ENCODE peak calls at places on chromosomes 3 and 15, in ten cellular contexts. T, W, F, O, K, M, H, D, C and U are unnamed samples.

GRCh38 chr3:73448041-73448440 is 176.7 kb downstream of the PDZRN3 start:
- DNase-seq in O (no peak), T (no peak), D (no peak), M (no peak), F (no peak), C (no peak), K (no peak), H (no peak), W (peak; percentile 45), U (peak; percentile 57)

GRCh38 chr3:155512867-155513261 is 219.4 kb upstream of the STRIT1 start:
- DNase-seq in H (no peak), F (no peak), K (no peak), T (no peak), C (no peak), D (no peak), M (no peak), O (no peak), W (no peak), U (no peak)

GRCh38 chr3:149752788-149753136 is 473 bp upstream of the COMMD2 start:
- DNase-seq in K (no peak), W (no peak), D (no peak), O (no peak), H (no peak), M (no peak), F (no peak), C (no peak), T (no peak), U (no peak)

GRCh38 chr15:42283671-42284070 is 10.4 kb upstream of the TMEM87A start:
- DNase-seq in F (no peak), O (no peak), W (no peak), T (no peak), K (no peak), H (no peak), M (no peak), C (no peak), D (no peak), U (no peak)

GRCh38 chr15:41695750-41696436 is 35.7 kb downstream of the MGA start:
- DNase-seq in F (no peak), O (peak; percentile 43), W (no peak), T (peak; percentile 82), K (peak; percentile 49), C (peak; percentile 4), H (no peak), D (no peak), M (peak; percentile 8), U (peak; percentile 22)

GRCh38 chr3:2713923-2714322 is 396.3 kb downstream of the IL5RA start:
- DNase-seq in D (no peak), W (no peak), M (no peak), H (no peak), C (peak; percentile 3), O (no peak), K (no peak), F (no peak), T (peak; percentile 8), U (no peak)

GRCh38 chr3:69855436-69856162 is 116.3 kb downstream of the MITF start:
- DNase-seq in H (no peak), O (no peak), M (no peak), D (no peak), F (no peak), C (no peak), T (peak; percentile 84), K (no peak), W (peak; percentile 30), U (peak; percentile 32)

GRCh38 chr15:69422336-69422895 is 8.3 kb downstream of the KIF23 start:
- DNase-seq in T (no peak), W (no peak), O (no peak), D (no peak), F (no peak), K (no peak), H (no peak), M (no peak), C (no peak), U (peak; percentile 68)

GRCh38 chr15:34810455-34811146 is 15.3 kb upstream of the ACTC1 start:
- DNase-seq in T (peak; percentile 91), H (no peak), M (no peak), K (no peak), O (no peak), W (peak; percentile 91), F (peak; percentile 86), C (no peak), D (no peak), U (peak; percentile 87)

GRCh38 chr15:56929933-56930332 is 11.5 kb downstream of the TCF12 start:
- DNase-seq in O (no peak), K (no peak), H (no peak), F (no peak), T (peak; percentile 13), D (no peak), M (no peak), C (no peak), W (no peak), U (peak; percentile 60)

GRCh38 chr3:158093526-158093925 is 12.7 kb downstream of the SHOX2 start:
- DNase-seq in O (no peak), K (no peak), W (no peak), H (no peak), C (no peak), M (no peak), F (no peak), D (no peak), T (no peak), U (no peak)

GRCh38 chr3:66253790-66254620 is 33.2 kb downstream of the SLC25A26 start:
- DNase-seq in F (no peak), H (no peak), D (no peak), C (no peak), O (no peak), M (no peak), K (peak; percentile 28), T (peak; percentile 77), W (peak; percentile 26), U (peak; percentile 50)

GRCh38 chr3:72768976-72769375 is 79.3 kb downstream of the SHQ1 start:
- DNase-seq in C (no peak), T (no peak), W (no peak), F (no peak), D (no peak), H (no peak), M (no peak), O (no peak), K (no peak), U (no peak)

GRCh38 chr15:57655809-57656208 is 50.7 kb upstream of the POLR2M start:
- DNase-seq in H (no peak), W (no peak), D (no peak), F (no peak), T (no peak), O (no peak), K (no peak), M (no peak), C (no peak), U (no peak)

GRCh38 chr3:123322866-123323265 is 121.1 kb downstream of the SEC22A start:
- DNase-seq in W (no peak), C (no peak), M (no peak), F (no peak), T (no peak), O (no peak), H (no peak), D (no peak), K (no peak), U (no peak)

GRCh38 chr3:127137113-127137512 is 55.8 kb upstream of the PRR23E start:
- DNase-seq in H (no peak), D (peak; percentile 62), F (no peak), C (no peak), O (no peak), W (no peak), M (no peak), T (no peak), K (no peak), U (no peak)

GRCh38 chr3:15428539-15428938 is 1.1 kb downstream of the EAF1 start:
- DNase-seq in M (no peak), W (peak; percentile 58), H (no peak), K (no peak), F (no peak), C (no peak), T (peak; percentile 60), D (no peak), O (no peak), U (peak; percentile 55)

GRCh38 chr3:172159962-172160538 is 120.7 kb downstream of the FNDC3B start:
- DNase-seq in H (no peak), D (peak; percentile 58), M (no peak), K (no peak), C (no peak), O (no peak), W (peak; percentile 74), F (no peak), T (peak; percentile 59), U (peak; percentile 83)

GRCh38 chr3:18335202-18335601 is 89.9 kb downstream of the SATB1 start:
- DNase-seq in K (no peak), F (no peak), C (no peak), T (no peak), O (no peak), M (no peak), D (no peak), H (no peak), W (no peak), U (no peak)

GRCh38 chr3:115666081-115666480 is 42.8 kb downstream of the GAP43 start:
- DNase-seq in K (no peak), D (no peak), M (no peak), W (no peak), O (no peak), F (no peak), T (no peak), H (no peak), C (no peak), U (no peak)

GRCh38 chr3:133440652-133441051 is 40.8 kb downstream of the BFSP2 start:
- DNase-seq in T (peak; percentile 30), W (no peak), M (no peak), O (no peak), C (no peak), K (no peak), F (no peak), H (no peak), D (no peak), U (no peak)

GRCh38 chr3:16338999-16339398 is 74.0 kb downstream of the OXNAD1 start:
- DNase-seq in W (peak; percentile 91), M (peak; percentile 12), F (peak; percentile 87), T (peak; percentile 97), O (peak; percentile 59), H (no peak), C (no peak), D (no peak), K (peak; percentile 28), U (peak; percentile 90)

GRCh38 chr15:45198337-45199135 is 10.8 kb upstream of the SHF start:
- DNase-seq in M (peak; percentile 90), H (peak; percentile 78), T (peak; percentile 99), K (peak; percentile 98), O (peak; percentile 93), F (peak; percentile 97), C (peak; percentile 88), W (peak; percentile 93), D (peak; percentile 97), U (peak; percentile 98)

GRCh38 chr15:23548071-23548470 is 17.4 kb upstream of the MKRN3 start:
- DNase-seq in D (no peak), O (no peak), K (no peak), T (no peak), M (no peak), W (no peak), F (no peak), C (no peak), H (no peak), U (no peak)

GRCh38 chr3:14555835-14556234 is 15.7 kb upstream of the GRIP2 start:
- DNase-seq in C (no peak), K (no peak), M (no peak), D (peak; percentile 73), F (no peak), W (no peak), T (no peak), O (no peak), H (no peak), U (peak; percentile 6)